ENCODE peak calls at places on chromosomes 2 and 18, in ten cellular contexts. D is tibial artery; V is fibroblast of lung; G is omental fat pad; O is GM04504; F is NCI-H460; K is stimulated activated CD4-positive, alpha-beta T cell treated with anti-CD3 and anti-CD28 coated beads, Interleukin-15, amount 100 ng/mL, for 1 hour; S is D341Med; X is CD8-positive, alpha-beta memory T cell; L is HS-27A. A is an unnamed sample.

GRCh38 chr2:226124548-226125011 is 675.0 kb downstream of the IRS1 start:
- DNase-seq in F (no peak), K (no peak), D (no peak), S (no peak), G (no peak), O (peak; percentile 23), L (no peak), V (peak; percentile 79), X (no peak), A (no peak)

GRCh38 chr2:218186876-218187649 is 20.3 kb upstream of the CXCR1 start:
- DNase-seq in O (no peak), V (no peak), G (no peak), S (no peak), F (no peak), D (no peak), L (no peak), X (no peak), K (no peak), A (no peak)

GRCh38 chr2:74025971-74026612 is 41.4 kb downstream of the TET3 start:
- DNase-seq in V (peak; percentile 13), K (no peak), S (no peak), D (no peak), X (peak; percentile 16), F (no peak), L (no peak), O (no peak), G (no peak), A (no peak)

GRCh38 chr2:27363933-27364332 is 6.2 kb downstream of the EIF2B4 start:
- DNase-seq in S (no peak), F (no peak), K (no peak), G (no peak), D (no peak), O (no peak), V (no peak), L (no peak), X (no peak), A (no peak)

GRCh38 chr2:64859208-64860161 is 129.7 kb upstream of the SLC1A4 start:
- DNase-seq in O (peak; percentile 94), V (peak; percentile 96), X (no peak), K (no peak), F (peak; percentile 87), L (peak; percentile 64), G (no peak), S (no peak), D (peak; percentile 97), A (peak; percentile 31)

GRCh38 chr2:36361396-36361795 is 5.8 kb downstream of the CRIM1 start:
- DNase-seq in D (no peak), X (no peak), K (no peak), S (no peak), F (peak; percentile 60), G (no peak), L (no peak), V (no peak), O (no peak), A (no peak)

GRCh38 chr2:219287569-219288265 is 8.6 kb downstream of the DNAJB2 start:
- DNase-seq in D (no peak), X (no peak), V (no peak), F (no peak), S (no peak), L (no peak), O (no peak), K (no peak), G (no peak), A (no peak)

GRCh38 chr2:205358351-205358815 is 323.9 kb upstream of the NRP2 start:
- DNase-seq in K (no peak), G (no peak), D (no peak), S (no peak), V (no peak), F (no peak), O (peak; percentile 53), X (no peak), L (no peak), A (no peak)

GRCh38 chr2:40341198-40341597 is 110.7 kb downstream of the SLC8A1 start:
- DNase-seq in X (no peak), K (no peak), D (no peak), F (no peak), V (no peak), G (no peak), O (no peak), S (no peak), L (no peak), A (no peak)

GRCh38 chr18:28706397-28706796 is 529.5 kb upstream of the CDH2 start:
- DNase-seq in K (no peak), X (no peak), V (no peak), O (no peak), D (no peak), G (no peak), L (no peak), S (no peak), F (no peak), A (no peak)

GRCh38 chr2:69994166-69994565 is 32.7 kb upstream of the ASPRV1 start:
- DNase-seq in K (no peak), V (no peak), L (no peak), G (no peak), F (no peak), O (no peak), D (peak; percentile 52), X (no peak), S (peak; percentile 6), A (no peak)

GRCh38 chr2:170313636-170314348 is 135.8 kb downstream of the MYO3B start:
- DNase-seq in G (no peak), X (no peak), K (no peak), O (no peak), F (no peak), L (no peak), D (no peak), S (no peak), V (no peak), A (no peak)

GRCh38 chr18:6478111-6478510 is 63.4 kb upstream of the L3MBTL4 start:
- DNase-seq in S (no peak), V (no peak), O (no peak), G (no peak), L (no peak), F (no peak), X (no peak), D (no peak), K (no peak), A (no peak)

GRCh38 chr18:13447621-13448020 is 229.1 kb downstream of the LDLRAD4 start:
- DNase-seq in V (peak; percentile 29), D (peak; percentile 85), L (no peak), X (no peak), O (peak; percentile 65), S (peak; percentile 91), K (no peak), G (no peak), F (no peak), A (no peak)

GRCh38 chr2:28298406-28298805 is 94.3 kb upstream of the FOSL2 start:
- DNase-seq in D (no peak), X (no peak), K (no peak), S (no peak), G (no peak), L (no peak), V (no peak), F (no peak), O (no peak), A (no peak)

GRCh38 chr18:60499675-60500074 is 127.1 kb upstream of the MC4R start:
- DNase-seq in O (no peak), D (no peak), L (no peak), S (no peak), K (no peak), X (no peak), G (no peak), F (no peak), V (no peak), A (no peak)

GRCh38 chr2:186992597-186992996 is 143.6 kb upstream of the ZSWIM2 start:
- DNase-seq in S (no peak), O (no peak), D (no peak), L (no peak), K (no peak), X (no peak), G (no peak), V (no peak), F (no peak), A (no peak)

GRCh38 chr2:241272298-241272721 is 43.2 kb downstream of the HDLBP start:
- DNase-seq in X (peak; percentile 23), D (no peak), V (peak; percentile 21), L (no peak), K (no peak), F (no peak), G (no peak), O (no peak), S (peak; percentile 68), A (no peak)

GRCh38 chr2:241854342-241855244 is 4.1 kb downstream of the PDCD1 start:
- DNase-seq in O (no peak), V (no peak), S (peak; percentile 33), L (no peak), D (no peak), X (no peak), F (no peak), K (no peak), G (no peak), A (no peak)

GRCh38 chr2:231099918-231100317 is 24.9 kb downstream of the HTR2B start:
- DNase-seq in O (no peak), X (no peak), L (no peak), D (no peak), V (no peak), G (no peak), K (no peak), S (no peak), F (no peak), A (no peak)

GRCh38 chr18:56285387-56286055 is 352.9 kb downstream of the TXNL1 start:
- DNase-seq in O (no peak), K (no peak), D (no peak), L (no peak), S (no peak), V (no peak), X (no peak), F (no peak), G (no peak), A (no peak)

GRCh38 chr2:190678444-190679162 is 29.7 kb downstream of the NAB1 start:
- DNase-seq in S (no peak), L (no peak), O (no peak), D (no peak), G (no peak), X (no peak), K (no peak), V (no peak), F (no peak), A (no peak)

GRCh38 chr2:48334180-48334579 is 195.8 kb upstream of the STON1 start:
- DNase-seq in K (no peak), F (no peak), D (no peak), O (no peak), L (no peak), G (no peak), X (no peak), V (no peak), S (no peak), A (no peak)

GRCh38 chr2:205902041-205902898 is 183.7 kb downstream of the INO80D start:
- DNase-seq in V (peak; percentile 21), G (no peak), X (no peak), S (no peak), D (no peak), O (no peak), F (no peak), K (no peak), L (no peak), A (no peak)

GRCh38 chr2:8520791-8521344 is 161.0 kb upstream of the ID2 start:
- DNase-seq in D (no peak), X (no peak), V (no peak), O (no peak), F (no peak), L (no peak), G (no peak), K (no peak), S (no peak), A (no peak)

GRCh38 chr2:215590353-215590752 is 154.5 kb upstream of the FN1 start:
- DNase-seq in S (no peak), L (no peak), V (no peak), G (no peak), F (no peak), X (no peak), O (no peak), K (no peak), D (no peak), A (no peak)

GRCh38 chr18:27113358-27113757 is 71.8 kb downstream of the CHST9 start:
- DNase-seq in D (no peak), V (no peak), F (no peak), O (no peak), K (no peak), L (no peak), X (no peak), G (no peak), S (no peak), A (no peak)

GRCh38 chr2:159128191-159128590 is 158.3 kb downstream of the WDSUB1 start:
- DNase-seq in S (peak; percentile 46), V (no peak), L (no peak), X (no peak), F (no peak), D (no peak), K (no peak), G (no peak), O (no peak), A (no peak)

A was measured in C1 segment of cervical spinal cord.